ENCODE peak calls at places on chromosomes 7 and 10, in four cellular contexts. M is NCI-H1694 treated with DMSO at 0.1 percent for 48 hours; C is HCT116; W is activated naive CD8-positive, alpha-beta T cell treated with anti-CD3 and anti-CD28 coated beads, Interleukin-2, amount 50 U/mL, for 24 hours. L is an unnamed sample.

GRCh38 chr7:151008511-151009323 is 15.6 kb downstream of the ATG9B start:
- DNase-seq in M (no peak), C (peak), W (peak), L (peak)

GRCh38 chr7:151795168-151795754 is 81.7 kb downstream of the PRKAG2 start:
- DNase-seq in M (no peak), C (no peak), W (peak), L (no peak)

GRCh38 chr7:128946936-128947830 is 9.5 kb downstream of the IRF5 start:
- DNase-seq in M (no peak), C (no peak), W (no peak), L (no peak)

GRCh38 chr7:30969604-30969970 is 5.8 kb downstream of the GHRHR start:
- DNase-seq in M (no peak), C (no peak), W (no peak), L (no peak)

GRCh38 chr7:121003986-121004685 is 15.6 kb downstream of the CPED1 start:
- DNase-seq in M (no peak), C (no peak), W (no peak), L (peak)

GRCh38 chr7:103150192-103150591 is 1.3 kb upstream of the NAPEPLD start:
- DNase-seq in M (no peak), C (no peak), W (no peak), L (no peak)

GRCh38 chr10:102227050-102227449 is 951 bp downstream of the ELOVL3 start:
- DNase-seq in M (no peak), C (no peak), W (no peak), L (no peak)

GRCh38 chr10:118458957-118459641 is 117.0 kb upstream of the FAM204A start:
- DNase-seq in M (no peak), C (no peak), W (no peak), L (no peak)

GRCh38 chr10:111126073-111126472 is 49.2 kb downstream of the ADRA2A start:
- DNase-seq in M (no peak), C (no peak), W (no peak), L (no peak)

GRCh38 chr10:97508342-97508741 is 9.6 kb downstream of the UBTD1 start:
- DNase-seq in M (no peak), C (no peak), W (no peak), L (no peak)

GRCh38 chr7:82633592-82633991 is 190.0 kb upstream of the CACNA2D1 start:
- DNase-seq in M (no peak), C (no peak), W (no peak), L (no peak)

GRCh38 chr7:134903073-134903790 is 83.1 kb upstream of the AGBL3 start:
- DNase-seq in M (no peak), C (no peak), W (no peak), L (no peak)

GRCh38 chr7:132063800-132064199 is 507.4 kb upstream of the PODXL start:
- DNase-seq in M (no peak), C (no peak), W (no peak), L (no peak)

GRCh38 chr7:34158311-34158710 is 253.0 kb downstream of the BMPER start:
- DNase-seq in M (no peak), C (no peak), W (no peak), L (no peak)

GRCh38 chr10:126565456-126565855 is 105.0 kb downstream of the C10orf90 start:
- DNase-seq in M (no peak), C (no peak), W (no peak), L (no peak)

GRCh38 chr7:99106869-99107268 is 37.0 kb downstream of the SMURF1 start:
- DNase-seq in M (no peak), C (no peak), W (no peak), L (no peak)

GRCh38 chr7:3861371-3861770 is 560.3 kb downstream of the SDK1 start:
- DNase-seq in M (no peak), C (no peak), W (no peak), L (no peak)

GRCh38 chr7:129800901-129801300 is 151.9 kb downstream of the UBE2H start:
- DNase-seq in M (no peak), C (no peak), W (no peak), L (no peak)

GRCh38 chr10:124064158-124064603 is 29.2 kb downstream of the CHST15 start:
- DNase-seq in M (no peak), C (no peak), W (no peak), L (no peak)

GRCh38 chr10:90227786-90228185 is 526.4 kb downstream of the KIF20B start:
- DNase-seq in M (no peak), C (no peak), W (no peak), L (no peak)

GRCh38 chr10:4538016-4538415 is 288.0 kb upstream of the AKR1E2 start:
- DNase-seq in M (no peak), C (no peak), W (no peak), L (no peak)

GRCh38 chr7:92699560-92699959 is 109.4 kb upstream of the FAM133B start:
- DNase-seq in M (no peak), C (no peak), W (no peak), L (no peak)

L was measured in G401.